ENCODE peak calls at places on chromosomes 6 and 20, in five cellular contexts. Q is pancreas, W is IMR-90, G is SJCRH30, M is GM23248. S is an unnamed sample. For H3K4me1, the result is how much of the 10 kb centered on the place peaks cover.

GRCh38 chr6:2510341-2510740 is 240.4 kb downstream of the MYLK4 start:
- DNase-seq in Q (no peak), G (no peak), M (no peak), W (no peak), S (no peak)

GRCh38 chr6:163148781-163149534 is 265.6 kb upstream of the QKI start:
- DNase-seq in G (no peak), W (no peak), Q (no peak), M (no peak), S (no peak)

GRCh38 chr6:147486683-147487082 is 21.8 kb upstream of the SAMD5 start:
- DNase-seq in Q (no peak), W (no peak), M (no peak), G (no peak), S (no peak)

GRCh38 chr6:108127826-108128225 is 38.0 kb upstream of the NR2E1 start:
- DNase-seq in M (peak), Q (no peak), G (no peak), W (no peak), S (no peak)

GRCh38 chr6:136523196-136523595 is 27.0 kb downstream of the MAP7 start:
- DNase-seq in W (no peak), Q (no peak), M (no peak), G (no peak), S (no peak)

GRCh38 chr20:45919951-45920794 is 8.2 kb upstream of the PLTP start:
- DNase-seq in Q (peak), M (no peak), W (peak), G (peak), S (no peak)

GRCh38 chr6:170124836-170125235 is 166.0 kb downstream of the DLL1 start:
- DNase-seq in M (no peak), Q (peak), W (no peak), G (no peak), S (no peak)

GRCh38 chr20:38418509-38419204 is 16.5 kb downstream of the SNHG17 start:
- DNase-seq in M (peak), Q (no peak), W (peak), G (peak), S (no peak)

GRCh38 chr20:50256577-50256976 is 65.9 kb downstream of the CEBPB start:
- DNase-seq in G (peak), M (no peak), W (peak), Q (no peak), S (peak)

GRCh38 chr20:37319120-37319717 is 26.7 kb upstream of the SRC start:
- DNase-seq in M (peak), W (peak), Q (no peak), G (no peak), S (no peak)

GRCh38 chr6:110055387-110055735 is 77.2 kb downstream of the GPR6 start:
- DNase-seq in M (no peak), G (peak), Q (no peak), W (no peak), S (no peak)

GRCh38 chr6:119856136-119856535 is 506.6 kb upstream of the MAN1A1 start:
- DNase-seq in G (no peak), Q (no peak), M (no peak), W (no peak), S (no peak)

GRCh38 chr20:1462001-1462400 is 4.6 kb downstream of the NSFL1C start:
- DNase-seq in G (no peak), Q (no peak), W (no peak), M (no peak), S (no peak)

GRCh38 chr6:42978793-42979522 is at the start of gene PEX6:
- DNase-seq in G (peak), Q (peak), M (peak), W (peak), S (peak)

GRCh38 chr20:56765172-56766073 is 136.3 kb downstream of the TFAP2C start:
- DNase-seq in G (no peak), M (peak), Q (no peak), W (no peak), S (no peak)

GRCh38 chr6:41424370-41425058 is 89.1 kb downstream of the NCR2 start:
- DNase-seq in W (peak), G (peak), Q (peak), M (peak), S (peak)

GRCh38 chr6:132768051-132768517 is 10.4 kb upstream of the VNN2 start:
- DNase-seq in M (peak), W (no peak), Q (peak), G (peak), S (peak)

GRCh38 chr6:139080255-139080920 is 51.8 kb downstream of the ABRACL start:
- DNase-seq in Q (no peak), M (peak), W (no peak), G (no peak), S (no peak)

GRCh38 chr20:45470939-45471338 is 1.4 kb downstream of the WFDC2 start:
- DNase-seq in Q (no peak), G (peak), M (peak), W (no peak), S (no peak)

GRCh38 chr20:16477632-16478031 is 95.6 kb downstream of the KIF16B start:
- DNase-seq in Q (no peak), G (no peak), W (peak), M (no peak), S (no peak)
- H3K4me1 ChIP-seq in Q (under half), G (under half), W (under half), M (under half), S (under half)

GRCh38 chr20:61352381-61353260 is 100.6 kb downstream of the CDH4 start:
- DNase-seq in G (no peak), Q (no peak), M (no peak), W (no peak), S (peak)

GRCh38 chr20:61355096-61355495 is 103.0 kb downstream of the CDH4 start:
- DNase-seq in W (no peak), M (no peak), Q (no peak), G (no peak), S (no peak)

GRCh38 chr20:61354501-61354900 is 102.4 kb downstream of the CDH4 start:
- DNase-seq in W (no peak), M (no peak), G (no peak), Q (no peak), S (no peak)

GRCh38 chr20:61353261-61353995 is 101.4 kb downstream of the CDH4 start:
- DNase-seq in W (peak), G (no peak), Q (no peak), M (peak), S (no peak)

GRCh38 chr20:61353996-61354390 is 101.9 kb downstream of the CDH4 start:
- DNase-seq in Q (no peak), G (no peak), M (no peak), W (no peak), S (no peak)
- H3K4me1 ChIP-seq in Q (under half), G (under half), M (under half), W (under half), S (under half)

GRCh38 chr20:63014287-63014686 is 7.5 kb upstream of the BHLHE23 start:
- DNase-seq in W (no peak), G (no peak), M (no peak), Q (no peak), S (no peak)

GRCh38 chr20:63015665-63016361 is 9.0 kb upstream of the BHLHE23 start:
- DNase-seq in Q (peak), W (no peak), M (no peak), G (no peak), S (no peak)

GRCh38 chr20:63013207-63013606 is 6.4 kb upstream of the BHLHE23 start:
- DNase-seq in M (no peak), W (no peak), G (no peak), Q (no peak), S (no peak)

GRCh38 chr20:63015147-63015664 is 8.4 kb upstream of the BHLHE23 start:
- DNase-seq in M (no peak), Q (peak), G (no peak), W (no peak), S (no peak)

GRCh38 chr20:63014710-63015109 is 7.9 kb upstream of the BHLHE23 start:
- DNase-seq in Q (no peak), W (no peak), M (no peak), G (peak), S (peak)
- H3K4me1 ChIP-seq in Q (under half), W (under half), M (under half), G (under half), S (under half)

DNA sequence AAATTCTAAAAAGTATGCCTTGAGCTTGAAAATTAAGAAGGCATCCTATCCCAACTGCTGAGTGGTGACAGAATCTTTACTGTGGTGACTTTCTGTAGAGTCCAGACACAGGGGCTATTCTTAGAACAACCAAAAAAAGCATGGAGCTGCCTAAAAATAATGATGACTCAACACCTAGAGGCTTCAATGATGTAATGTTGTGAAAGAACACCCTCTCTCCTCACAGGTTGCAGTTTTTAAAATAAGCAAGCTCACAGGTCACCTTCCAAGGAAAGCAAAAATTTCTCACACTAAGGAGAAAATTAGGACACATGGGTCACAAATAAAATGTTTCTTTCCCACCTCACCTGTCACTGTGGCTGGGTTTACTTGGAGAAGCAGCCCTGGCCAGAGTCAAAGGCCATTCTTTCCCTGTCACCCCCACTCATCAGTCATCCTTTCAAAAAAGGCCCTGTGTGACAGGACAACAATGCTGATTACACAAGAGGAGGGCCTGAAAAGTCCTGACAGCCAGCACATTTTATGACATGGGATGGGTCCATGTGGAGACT is 53.5 kb downstream of the RCAN2 start:
- DNase-seq in M (peak), W (peak), Q (no peak), G (no peak), S (no peak)
- H3K4me1 ChIP-seq in M (under half), W (under half), Q (under half), G (under half), S (under half)

GRCh38 chr6:16770701-16771569 is 9.7 kb upstream of the ATXN1 start:
- DNase-seq in Q (peak), M (peak), W (peak), G (peak), S (peak)

GRCh38 chr6:16767765-16768514 is 6.7 kb upstream of the ATXN1 start:
- DNase-seq in M (no peak), G (no peak), W (no peak), Q (no peak), S (no peak)

GRCh38 chr6:16766836-16767745 is 5.8 kb upstream of the ATXN1 start:
- DNase-seq in M (peak), W (peak), Q (no peak), G (no peak), S (no peak)

GRCh38 chr6:16769986-16770376 is 8.7 kb upstream of the ATXN1 start:
- DNase-seq in G (no peak), Q (no peak), W (peak), M (peak), S (no peak)

GRCh38 chr6:16769131-16769985 is 8.1 kb upstream of the ATXN1 start:
- DNase-seq in W (peak), Q (no peak), M (peak), G (no peak), S (no peak)
- H3K4me1 ChIP-seq in W (under half), Q (under half), M (half or more), G (under half), S (under half)

S was measured in H9.